ENCODE peak calls at places on chromosome 7, in four cellular contexts. E is tibial nerve, O is esophagus squamous epithelium, I is kidney epithelial cell. Z is an unnamed sample. For H3K27me3, the result is how much of the 10 kb centered on the place peaks cover.

GRCh38 chr7:112260941-112261340 is 54.4 kb downstream of the ZNF277 start:
- DNase-seq in E (no peak), O (no peak), I (no peak), Z (no peak)

GRCh38 chr7:88226886-88227516 is 7.2 kb upstream of the SRI start:
- DNase-seq in E (no peak), O (no peak), I (peak), Z (peak)

GRCh38 chr7:47307311-47307710 is 274.6 kb downstream of the TNS3 start:
- DNase-seq in E (no peak), O (no peak), I (no peak), Z (no peak)

GRCh38 chr7:148547946-148548345 is 42.6 kb upstream of the C7orf33 start:
- DNase-seq in E (no peak), O (no peak), I (no peak), Z (no peak)

GRCh38 chr7:80520199-80520598 is 8.3 kb upstream of the GNAT3 start:
- DNase-seq in E (no peak), O (no peak), I (no peak), Z (no peak)

GRCh38 chr7:89771003-89771636 is 383.1 kb upstream of the STEAP1 start:
- DNase-seq in E (no peak), O (no peak), I (no peak), Z (no peak)

GRCh38 chr7:107914834-107915233 is 23.9 kb downstream of the DLD start:
- DNase-seq in E (no peak), O (no peak), I (no peak), Z (no peak)

GRCh38 chr7:2999078-2999500 is 44.6 kb downstream of the CARD11 start:
- DNase-seq in E (no peak), O (no peak), I (no peak), Z (no peak)

GRCh38 chr7:139370301-139370942 is 10.7 kb downstream of the LUC7L2 start:
- DNase-seq in E (no peak), O (no peak), I (no peak), Z (no peak)

GRCh38 chr7:122211362-122211761 is 67.3 kb upstream of the AASS start:
- DNase-seq in E (no peak), O (no peak), I (no peak), Z (no peak)

GRCh38 chr7:29309041-29309860 is 114.7 kb downstream of the CHN2 start:
- DNase-seq in E (no peak), O (no peak), I (no peak), Z (no peak)

GRCh38 chr7:39904077-39904486 is 46.0 kb upstream of the CDK13 start:
- DNase-seq in E (no peak), O (no peak), I (no peak), Z (no peak)

GRCh38 chr7:65438593-65438992 is 64.9 kb downstream of the ZNF92 start:
- DNase-seq in E (no peak), O (no peak), I (peak), Z (no peak)

DNA sequence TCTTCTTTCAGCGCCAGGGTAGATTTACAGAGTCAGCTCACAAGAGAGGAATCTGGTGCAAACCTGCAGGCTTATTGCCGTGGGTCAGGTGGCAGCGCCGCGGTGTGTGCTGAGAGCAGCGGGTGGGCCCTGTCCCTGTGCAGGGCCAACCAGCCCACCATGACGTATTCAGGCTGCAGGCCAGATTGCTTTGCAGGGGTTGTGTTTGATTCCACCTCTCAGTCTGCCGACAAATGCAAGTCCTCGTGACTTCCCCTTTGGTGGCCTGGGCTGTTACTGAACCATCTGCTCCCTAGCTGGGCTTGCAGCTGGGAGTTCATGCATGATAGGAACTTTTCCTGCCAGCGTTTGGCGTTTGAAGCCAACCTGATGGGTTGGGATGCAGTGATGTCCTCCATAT is 66.7 kb upstream of the LEP start:
- DNase-seq in E (no peak), O (no peak), I (no peak), Z (no peak)
- H3K27me3 ChIP-seq in E (under half), O (under half), I (half or more), Z (under half)

GRCh38 chr7:96993453-96993865 is 11.9 kb upstream of the DLX6 start:
- DNase-seq in E (no peak), O (no peak), I (no peak), Z (no peak)
- H3K27me3 ChIP-seq in E (half or more), O (under half), I (half or more), Z (half or more)

GRCh38 chr7:130740617-130741016 is 6.6 kb upstream of the KLF14 start:
- DNase-seq in E (no peak), O (no peak), I (no peak), Z (no peak)
- H3K27me3 ChIP-seq in E (half or more), O (under half), I (under half), Z (half or more)

GRCh38 chr7:137689761-137690160 is 157.0 kb downstream of the DGKI start:
- DNase-seq in E (no peak), O (no peak), I (no peak), Z (no peak)
- H3K27me3 ChIP-seq in E (under half), O (under half), I (under half), Z (under half)

GRCh38 chr7:36357054-36357453 is 32.6 kb upstream of the ANLN start:
- DNase-seq in E (no peak), O (no peak), I (no peak), Z (no peak)

GRCh38 chr7:36358589-36358988 is 31.1 kb upstream of the ANLN start:
- DNase-seq in E (no peak), O (no peak), I (no peak), Z (no peak)

GRCh38 chr7:36360244-36360643 is 29.4 kb upstream of the ANLN start:
- DNase-seq in E (no peak), O (no peak), I (no peak), Z (no peak)

GRCh38 chr7:36363515-36363914 is 26.1 kb upstream of the ANLN start:
- DNase-seq in E (no peak), O (no peak), I (no peak), Z (no peak)

DNA sequence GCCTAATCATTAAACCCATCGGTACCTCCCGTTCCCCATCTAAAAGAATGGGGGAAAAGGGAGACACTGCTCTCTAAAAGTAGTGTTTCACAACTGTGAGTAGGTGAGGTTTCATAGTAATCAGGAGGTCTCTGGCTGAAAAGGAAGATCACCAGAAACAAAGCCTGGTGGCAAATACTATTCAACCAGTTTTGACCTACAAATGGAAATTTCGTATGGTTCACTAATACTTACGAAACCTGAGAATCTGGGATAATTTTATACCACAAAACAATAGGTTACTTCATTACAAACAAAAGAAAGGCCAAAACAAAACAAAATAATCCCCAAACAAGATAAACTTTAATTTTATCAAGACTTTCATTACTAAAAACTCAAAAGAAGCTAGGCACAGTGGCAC is 28.4 kb upstream of the ANLN start:
- DNase-seq in E (no peak), O (no peak), I (no peak), Z (no peak)
- H3K27me3 ChIP-seq in E (under half), O (under half), I (under half), Z (under half)

GRCh38 chr7:186516-187113 is 5.8 kb upstream of the FAM20C start:
- DNase-seq in E (no peak), O (no peak), I (no peak), Z (no peak)
- H3K27me3 ChIP-seq in E (under half), O (under half), I (under half), Z (under half)

GRCh38 chr7:25727446-25727845 is 424.6 kb upstream of the NFE2L3 start:
- DNase-seq in E (no peak), O (no peak), I (no peak), Z (no peak)

GRCh38 chr7:25726682-25727357 is 425.2 kb upstream of the NFE2L3 start:
- DNase-seq in E (no peak), O (no peak), I (no peak), Z (no peak)

GRCh38 chr7:25727876-25728275 is 424.1 kb upstream of the NFE2L3 start:
- DNase-seq in E (no peak), O (no peak), I (no peak), Z (no peak)

GRCh38 chr7:25726180-25726579 is 425.8 kb upstream of the NFE2L3 start:
- DNase-seq in E (no peak), O (no peak), I (no peak), Z (peak)

GRCh38 chr7:25725483-25725882 is 426.5 kb upstream of the NFE2L3 start:
- DNase-seq in E (no peak), O (no peak), I (no peak), Z (no peak)
- H3K27me3 ChIP-seq in E (under half), O (under half), I (under half), Z (under half)

GRCh38 chr7:157735826-157736225 is 399.0 kb downstream of the DNAJB6 start:
- DNase-seq in E (no peak), O (no peak), I (no peak), Z (peak)
- H3K27me3 ChIP-seq in E (under half), O (under half), I (under half), Z (under half)

GRCh38 chr7:105985821-105986220 is 22.8 kb downstream of the CDHR3 start:
- DNase-seq in E (no peak), O (no peak), I (no peak), Z (no peak)
- H3K27me3 ChIP-seq in E (under half), O (under half), I (under half), Z (under half)

GRCh38 chr7:155441856-155442255 is 16.1 kb upstream of the EN2 start:
- DNase-seq in E (no peak), O (no peak), I (no peak), Z (peak)
- H3K27me3 ChIP-seq in E (half or more), O (under half), I (under half), Z (half or more)